ENCODE peak calls at places on chromosomes 12 and 14, in nine cellular contexts. G, L, W, A, X, J, N, D and Y are unnamed samples.

GRCh38 chr14:99838555-99839193 is 45.5 kb downstream of the EML1 start:
- DNase-seq in W (no peak), L (peak), J (peak), D (no peak), G (peak), A (peak), N (no peak), X (peak), Y (no peak)

GRCh38 chr12:85445060-85445938 is 165.3 kb downstream of the ALX1 start:
- DNase-seq in G (no peak), A (no peak), N (no peak), L (no peak), X (no peak), J (no peak), W (no peak), D (no peak), Y (no peak)

GRCh38 chr14:71411280-71411595 is 504.0 kb downstream of the PCNX1 start:
- DNase-seq in A (no peak), G (no peak), J (no peak), N (no peak), W (no peak), L (no peak), X (no peak), D (no peak), Y (no peak)

GRCh38 chr14:47392351-47392750 is 283.1 kb downstream of the MDGA2 start:
- DNase-seq in W (no peak), X (no peak), J (no peak), L (no peak), D (no peak), A (peak), N (no peak), G (no peak), Y (no peak)

GRCh38 chr14:101440511-101440910 is 120.8 kb upstream of the DIO3 start:
- DNase-seq in X (no peak), G (no peak), D (no peak), J (no peak), L (no peak), N (no peak), W (no peak), A (no peak), Y (no peak)

GRCh38 chr12:9615420-9616135 is 7.9 kb upstream of the KLRB1 start:
- DNase-seq in X (no peak), L (no peak), A (no peak), J (no peak), D (no peak), N (no peak), W (peak), G (no peak), Y (no peak)

GRCh38 chr12:89225808-89226368 is 126.4 kb downstream of the DUSP6 start:
- DNase-seq in G (no peak), X (peak), W (peak), L (peak), N (no peak), A (peak), D (peak), J (no peak), Y (no peak)

GRCh38 chr14:79118291-79118690 is 948.1 kb downstream of the NRXN3 start:
- DNase-seq in G (no peak), D (no peak), N (no peak), J (no peak), W (no peak), A (no peak), X (no peak), L (no peak), Y (no peak)

GRCh38 chr14:55131782-55132181 is 2.7 kb downstream of the LGALS3 start:
- DNase-seq in A (no peak), X (no peak), L (no peak), J (no peak), D (no peak), W (peak), G (no peak), N (no peak), Y (no peak)

GRCh38 chr12:119699199-119699765 is 31.3 kb downstream of the PRKAB1 start:
- DNase-seq in X (no peak), A (no peak), N (no peak), W (no peak), L (no peak), D (no peak), J (no peak), G (no peak), Y (no peak)

GRCh38 chr14:63777024-63777423 is 49.2 kb upstream of the SGPP1 start:
- DNase-seq in G (no peak), N (no peak), W (no peak), D (peak), X (peak), L (no peak), A (peak), J (no peak), Y (no peak)

GRCh38 chr12:130878193-130879185 is 6.6 kb downstream of the RAN start:
- DNase-seq in W (peak), X (no peak), J (no peak), A (no peak), L (no peak), G (no peak), D (no peak), N (no peak), Y (no peak)

GRCh38 chr14:64114166-64114565 is 180.0 kb downstream of the ESR2 start:
- DNase-seq in J (no peak), L (peak), G (peak), W (no peak), D (no peak), N (no peak), A (no peak), X (no peak), Y (no peak)

GRCh38 chr12:70070494-70071007 is 172.7 kb upstream of the CNOT2 start:
- DNase-seq in W (no peak), A (peak), L (no peak), G (no peak), J (no peak), X (no peak), D (no peak), N (no peak), Y (no peak)

GRCh38 chr14:88669346-88669745 is 106.5 kb downstream of the ZC3H14 start:
- DNase-seq in D (no peak), L (no peak), X (no peak), W (no peak), A (no peak), N (no peak), G (no peak), J (no peak), Y (no peak)

GRCh38 chr14:100215330-100215885 is 23.5 kb upstream of the YY1 start:
- DNase-seq in G (no peak), A (no peak), J (no peak), D (no peak), X (no peak), L (no peak), N (no peak), W (no peak), Y (no peak)

GRCh38 chr12:57899010-57899662 is 42.2 kb upstream of the ATP23 start:
- DNase-seq in G (no peak), J (no peak), D (no peak), L (peak), W (peak), N (no peak), A (peak), X (peak), Y (no peak)

GRCh38 chr12:58639323-58639934 is 280.9 kb downstream of the LRIG3 start:
- DNase-seq in N (no peak), W (no peak), G (no peak), A (no peak), X (no peak), D (no peak), J (no peak), L (no peak), Y (no peak)

GRCh38 chr14:69611264-69612013 is at the start of gene SUSD6:
- DNase-seq in L (peak), W (peak), G (peak), D (peak), N (peak), J (peak), X (peak), A (peak), Y (peak)

GRCh38 chr12:93009533-93009932 is 80.4 kb upstream of the EEA1 start:
- DNase-seq in A (no peak), N (no peak), L (no peak), X (no peak), G (no peak), D (no peak), W (peak), J (no peak), Y (no peak)

GRCh38 chr14:73745571-73746539 is 31.7 kb upstream of the PNMA1 start:
- DNase-seq in A (no peak), W (no peak), G (no peak), L (no peak), D (no peak), J (no peak), X (no peak), N (no peak), Y (no peak)

GRCh38 chr12:94379479-94380113 is 80.1 kb downstream of the CEP83 start:
- DNase-seq in X (no peak), D (no peak), J (no peak), A (no peak), L (no peak), W (peak), N (no peak), G (no peak), Y (no peak)

GRCh38 chr14:92692822-92693226 is 55.6 kb downstream of the LGMN start:
- DNase-seq in D (no peak), L (peak), W (no peak), A (peak), N (no peak), J (no peak), X (no peak), G (no peak), Y (no peak)

GRCh38 chr12:98901189-98901588 is 256.1 kb downstream of the APAF1 start:
- DNase-seq in X (no peak), N (no peak), J (no peak), A (peak), D (no peak), G (peak), W (no peak), L (no peak), Y (no peak)

GRCh38 chr12:89064780-89065179 is 287.5 kb downstream of the DUSP6 start:
- DNase-seq in X (peak), D (peak), N (no peak), G (no peak), L (no peak), A (peak), W (no peak), J (no peak), Y (no peak)

GRCh38 chr14:34569750-34570149 is 30.2 kb upstream of the EAPP start:
- DNase-seq in A (no peak), D (no peak), N (no peak), X (no peak), J (no peak), G (no peak), W (no peak), L (no peak), Y (no peak)

GRCh38 chr14:64952598-64953309 is 10.2 kb upstream of the GPX2 start:
- DNase-seq in W (peak), J (no peak), A (peak), L (no peak), G (no peak), D (no peak), N (peak), X (no peak), Y (no peak)

GRCh38 chr14:58574623-58575022 is 63.1 kb upstream of the DACT1 start:
- DNase-seq in A (no peak), J (no peak), N (no peak), X (no peak), L (no peak), W (no peak), G (no peak), D (no peak), Y (no peak)

GRCh38 chr12:102454808-102455760 is 25.3 kb downstream of the IGF1 start:
- DNase-seq in D (no peak), W (no peak), J (no peak), A (no peak), X (no peak), G (no peak), L (peak), N (no peak), Y (no peak)

GRCh38 chr14:36747411-36748184 is 85.9 kb downstream of the PAX9 start:
- DNase-seq in W (no peak), N (no peak), A (no peak), X (peak), G (no peak), L (no peak), J (no peak), D (no peak), Y (no peak)

GRCh38 chr14:76782115-76782884 is 21.0 kb downstream of the VASH1 start:
- DNase-seq in N (peak), G (no peak), X (no peak), L (peak), W (no peak), D (no peak), J (no peak), A (no peak), Y (no peak)

GRCh38 chr12:88111074-88111652 is 30.7 kb downstream of the CEP290 start:
- DNase-seq in A (peak), W (peak), D (peak), X (peak), J (no peak), L (no peak), N (no peak), G (no peak), Y (no peak)

GRCh38 chr12:26122681-26123481 is 2.0 kb downstream of the BHLHE41 start:
- DNase-seq in J (peak), G (peak), X (no peak), W (peak), L (peak), A (peak), N (peak), D (no peak), Y (peak)

GRCh38 chr12:76260390-76260748 is 87.8 kb downstream of the BBS10 start:
- DNase-seq in D (no peak), X (peak), W (no peak), G (no peak), L (no peak), A (no peak), N (no peak), J (no peak), Y (no peak)

GRCh38 chr12:48903363-48903981 is 21.8 kb downstream of the FKBP11 start:
- DNase-seq in L (no peak), X (no peak), D (no peak), N (no peak), W (no peak), J (no peak), A (no peak), G (no peak), Y (no peak)

GRCh38 chr12:108643941-108644742 is 10.4 kb upstream of the SELPLG start:
- DNase-seq in J (no peak), W (no peak), D (peak), A (peak), L (peak), N (peak), X (no peak), G (no peak), Y (no peak)

GRCh38 chr12:49264466-49264872 is 413 bp upstream of the TUBA1C start:
- DNase-seq in X (peak), L (no peak), N (no peak), A (no peak), W (no peak), J (no peak), G (peak), D (no peak), Y (no peak)

GRCh38 chr12:76176935-76177334 is 92.5 kb upstream of the NAP1L1 start:
- DNase-seq in D (no peak), G (no peak), W (no peak), A (no peak), N (no peak), X (no peak), J (no peak), L (no peak), Y (no peak)

GRCh38 chr12:115660211-115660805 is 617.2 kb downstream of the MED13L start:
- DNase-seq in A (peak), X (peak), L (no peak), J (no peak), D (no peak), G (no peak), N (no peak), W (no peak), Y (no peak)

GRCh38 chr12:20463920-20464524 is 95.7 kb downstream of the PDE3A start:
- DNase-seq in G (no peak), J (no peak), X (peak), D (no peak), W (no peak), N (no peak), A (peak), L (no peak), Y (no peak)
- TF ChIP-seq CTCF in G (peak), J (peak), X (peak), D (peak), W (peak), N (no peak), A (peak), L (peak), Y (peak)

GRCh38 chr12:90954428-90954827 is 548 bp downstream of the CCER1 start:
- DNase-seq in N (no peak), D (no peak), L (no peak), X (no peak), W (no peak), J (no peak), A (no peak), G (no peak), Y (no peak)

GRCh38 chr12:90958995-90959394 is 4.0 kb upstream of the CCER1 start:
- DNase-seq in A (no peak), W (no peak), N (no peak), L (no peak), X (no peak), D (no peak), J (no peak), G (no peak), Y (no peak)

GRCh38 chr12:90951418-90952110 is 3.4 kb downstream of the CCER1 start:
- DNase-seq in X (no peak), N (no peak), W (no peak), D (no peak), J (no peak), A (no peak), G (no peak), L (no peak), Y (no peak)

GRCh38 chr12:90954921-90955320 is at the start of gene CCER1:
- DNase-seq in L (no peak), W (no peak), J (no peak), G (no peak), D (no peak), A (no peak), N (no peak), X (no peak), Y (no peak)

DNA sequence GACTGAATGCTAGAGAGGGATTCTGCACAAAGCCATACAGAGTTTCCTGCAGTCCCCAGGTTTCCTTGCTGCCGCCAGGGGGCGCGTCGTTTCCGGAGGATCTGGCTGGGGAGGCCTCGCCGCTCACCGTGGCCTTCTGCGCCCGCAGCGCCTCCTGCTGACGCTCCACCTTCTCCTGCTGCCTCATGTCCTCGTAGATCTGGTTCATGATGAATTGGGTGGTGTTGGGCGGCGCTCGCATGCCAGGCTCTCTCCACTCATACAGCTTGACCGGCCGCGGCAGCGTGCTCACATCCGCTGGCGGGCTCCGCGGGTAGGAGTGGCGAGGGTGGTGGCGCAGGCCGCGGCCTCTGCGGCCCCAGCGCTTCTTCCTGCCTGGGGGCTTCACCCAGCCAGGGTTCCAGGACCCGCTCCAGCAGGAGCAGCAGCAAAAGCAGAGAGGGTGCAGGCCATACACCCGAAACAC is 987 bp downstream of the CCER1 start:
- DNase-seq in W (peak), X (no peak), L (no peak), D (no peak), J (no peak), G (no peak), A (no peak), N (no peak), Y (no peak)
- TF ChIP-seq CTCF in W (peak), X (peak), L (peak), D (peak), J (no peak), G (peak), A (peak), N (no peak), Y (peak)

DNA sequence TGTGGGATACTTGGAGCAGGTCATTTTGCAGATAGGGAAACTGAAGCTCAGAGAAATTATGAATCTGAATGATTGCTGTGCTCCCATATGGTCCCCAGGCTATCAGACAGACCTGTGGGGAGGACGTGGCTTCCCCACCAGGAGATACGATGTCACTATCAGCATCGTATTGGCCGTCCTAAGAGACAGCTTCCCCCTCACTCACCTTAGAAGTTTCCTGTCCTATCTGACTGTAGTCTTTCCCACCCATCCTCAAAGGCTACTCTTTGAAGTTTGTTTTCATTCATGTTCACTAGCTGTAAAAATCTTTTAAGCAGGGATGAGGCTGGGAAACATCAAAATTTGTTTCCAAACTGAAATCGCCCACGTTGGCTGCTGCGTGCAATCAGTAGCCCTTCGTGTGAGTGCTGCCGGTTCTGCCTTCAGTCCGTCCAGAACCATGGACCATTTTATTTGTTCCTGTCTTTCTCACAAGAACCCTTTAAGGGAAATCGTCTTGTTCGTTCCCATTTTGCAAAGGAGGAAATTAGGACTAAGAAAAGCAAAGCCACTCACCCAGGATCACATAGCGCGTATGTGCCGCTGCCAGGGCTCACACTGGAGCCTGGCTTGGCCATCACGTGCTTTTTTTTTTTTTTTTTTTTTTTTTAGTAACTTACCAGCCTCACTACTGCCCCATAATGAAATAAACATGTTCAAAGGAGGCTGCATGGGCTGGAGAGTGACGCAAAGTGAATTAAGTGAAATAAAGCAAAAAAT is 1.0 kb upstream of the KDM2B start:
- DNase-seq in X (no peak), A (peak), L (peak), G (no peak), D (no peak), W (no peak), J (no peak), N (no peak), Y (no peak)
- TF ChIP-seq CTCF in X (no peak), A (no peak), L (no peak), G (no peak), D (no peak), W (no peak), J (no peak), N (no peak), Y (peak)

DNA sequence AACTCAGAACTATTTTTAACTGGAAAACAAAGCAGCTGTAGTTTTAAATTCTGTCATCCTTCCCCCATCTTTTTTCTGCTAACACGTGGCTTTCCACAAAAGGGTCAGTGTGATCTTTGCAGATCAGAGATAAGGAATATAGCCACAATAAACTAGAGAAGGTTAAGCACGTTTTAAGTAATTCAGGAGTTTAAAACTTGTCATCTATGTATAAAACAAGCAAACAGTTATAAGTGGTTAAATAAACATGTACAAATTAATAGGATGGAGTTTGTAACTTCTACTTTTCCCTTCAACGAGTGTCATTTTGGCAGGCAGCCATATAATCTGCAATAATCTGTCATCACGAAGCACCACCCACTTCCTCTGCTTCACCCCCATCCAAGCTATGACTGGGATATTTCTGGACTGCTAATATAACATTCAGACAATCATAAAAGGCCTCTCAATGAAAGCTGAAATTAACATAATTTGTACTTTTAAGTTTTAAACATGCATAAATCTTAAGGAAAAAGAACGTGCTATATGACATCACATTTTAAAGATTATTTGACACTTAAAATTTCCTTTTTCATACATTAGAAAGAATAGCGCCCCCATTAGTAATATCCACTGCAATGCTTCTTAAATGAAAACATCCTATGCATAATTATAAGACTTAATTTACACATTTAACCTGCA is 15.2 kb downstream of the TAOK3 start:
- DNase-seq in W (peak), D (peak), X (no peak), J (no peak), N (peak), L (peak), G (no peak), A (peak), Y (no peak)
- TF ChIP-seq CTCF in W (peak), D (no peak), X (no peak), J (no peak), N (no peak), L (no peak), G (peak), A (peak), Y (no peak)